ENCODE peak calls at places on chromosomes 13 and 19, in four cellular contexts. D is WTC11, U is breast epithelium, Y is endothelial cell. F is an unnamed sample.

GRCh38 chr19:31595521-31595920 is 246.3 kb upstream of the TSHZ3 start:
- DNase-seq in D (no peak), U (no peak), Y (no peak), F (no peak)

GRCh38 chr13:79393564-79394249 is 12.3 kb downstream of the RBM26 start:
- DNase-seq in D (no peak), U (no peak), Y (no peak), F (no peak)

GRCh38 chr13:113658836-113659235 is 838 bp upstream of the ATP4B start:
- DNase-seq in D (no peak), U (no peak), Y (no peak), F (no peak)

GRCh38 chr13:41311607-41312500 is 787 bp downstream of the NAA16 start:
- DNase-seq in D (peak; percentile 38), U (no peak), Y (peak; percentile 48), F (peak; percentile 35)

GRCh38 chr13:43301341-43301969 is 278.1 kb downstream of the DNAJC15 start:
- DNase-seq in D (no peak), U (no peak), Y (no peak), F (no peak)

GRCh38 chr13:103203750-103204330 is 137.6 kb upstream of the SLC10A2 start:
- DNase-seq in D (no peak), U (no peak), Y (no peak), F (no peak)

GRCh38 chr13:98173431-98173921 is 3.6 kb downstream of the RNF113B start:
- DNase-seq in D (no peak), U (no peak), Y (no peak), F (no peak)

GRCh38 chr19:1942078-1942933 is 1.3 kb downstream of the CSNK1G2 start:
- DNase-seq in D (peak; percentile 83), U (peak; percentile 76), Y (peak; percentile 86), F (peak; percentile 75)

GRCh38 chr19:8831832-8832131 is 322 bp downstream of the ZNF558 start:
- DNase-seq in D (no peak), U (no peak), Y (no peak), F (no peak)

GRCh38 chr19:5547881-5548280 is 19.9 kb downstream of the TINCR start:
- DNase-seq in D (peak; percentile 69), U (no peak), Y (peak; percentile 32), F (peak; percentile 47)
- TF ChIP-seq CTCF in D (peak; percentile 36), U (no peak), Y (peak; percentile 39), F (peak; percentile 35)

DNA sequence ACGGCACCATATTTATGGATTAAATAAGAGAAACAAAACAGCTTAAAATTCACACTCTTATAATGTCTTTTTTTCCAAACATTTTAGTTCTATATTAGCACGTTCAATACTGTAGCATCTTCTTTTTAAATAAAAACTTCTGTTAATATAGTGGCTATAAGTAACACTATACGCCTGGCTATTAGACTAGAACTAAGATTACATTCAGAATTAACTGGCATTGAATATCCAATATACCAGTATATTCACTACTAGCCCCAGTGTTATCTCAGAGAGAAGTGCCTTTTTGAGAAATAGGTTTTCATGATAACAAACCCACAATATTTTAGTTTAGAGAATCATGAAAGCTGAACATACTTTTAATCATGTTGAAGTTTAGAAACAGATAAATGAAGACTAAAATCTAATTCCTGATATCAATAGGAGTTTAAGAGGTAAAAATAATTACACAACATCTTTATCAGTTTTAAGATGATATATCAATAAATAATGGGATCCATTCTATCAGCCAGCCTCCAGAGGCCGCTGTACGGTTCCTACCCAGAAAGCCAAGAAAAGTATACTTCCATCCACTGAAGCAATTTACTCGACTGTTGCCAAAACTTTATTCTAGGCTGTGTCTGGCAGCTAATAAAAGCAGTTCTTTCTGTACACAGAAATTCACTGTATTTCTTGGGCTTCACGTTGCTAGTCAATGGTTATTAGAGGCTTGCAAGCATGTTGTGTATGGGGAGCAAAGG is 1113.4 kb upstream of the MIR17HG start:
- DNase-seq in D (no peak), U (no peak), Y (no peak), F (no peak)
- TF ChIP-seq CTCF in D (no peak), U (no peak), Y (no peak), F (no peak)

DNA sequence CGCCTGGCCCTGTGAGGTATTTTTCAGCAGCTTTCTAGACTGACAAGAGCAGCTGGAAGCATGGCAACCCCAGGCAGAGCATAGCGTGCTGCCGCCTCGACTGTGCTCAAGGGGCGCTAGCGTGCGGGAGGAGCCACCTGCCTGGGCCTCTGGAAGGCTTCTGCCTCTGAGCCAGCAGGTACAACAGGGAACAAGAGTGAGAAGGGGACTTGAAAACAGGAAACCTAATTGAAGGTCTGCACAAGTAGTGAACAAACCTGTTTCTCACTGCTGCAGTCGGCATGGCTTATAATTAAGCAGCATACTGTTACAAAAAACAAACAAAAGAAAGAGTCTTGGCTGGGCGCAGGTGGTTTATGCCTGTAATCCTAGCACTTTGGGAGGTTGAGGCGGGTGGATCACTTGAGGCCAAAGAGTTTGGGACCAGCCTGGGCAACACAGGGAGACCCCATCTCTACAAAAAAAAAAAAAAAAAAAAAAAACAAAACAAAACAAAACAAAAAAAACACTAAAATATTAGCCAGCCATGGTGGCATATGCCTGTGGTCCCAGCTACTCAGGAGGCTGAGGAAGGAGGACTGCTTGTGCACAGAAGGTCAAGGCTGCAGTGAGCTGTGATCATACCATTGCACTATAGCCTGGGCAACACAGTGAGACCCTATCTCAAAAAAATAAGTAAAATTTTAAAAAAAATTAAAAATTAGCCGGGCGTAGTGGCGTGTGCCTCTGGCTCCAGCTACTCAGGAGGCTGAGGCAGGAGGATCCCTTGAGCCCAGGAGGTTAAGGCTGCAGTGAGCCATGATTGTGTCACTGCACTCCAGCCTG is 12.6 kb upstream of the GARRE1 start:
- DNase-seq in D (peak; percentile 87), U (no peak), Y (peak; percentile 72), F (peak; percentile 92)
- TF ChIP-seq CTCF in D (peak; percentile 53), U (peak; percentile 34), Y (peak; percentile 15), F (peak; percentile 86)

GRCh38 chr13:101941095-101941777 is 460.6 kb downstream of the FGF14 start:
- DNase-seq in D (no peak), U (no peak), Y (no peak), F (no peak)
- TF ChIP-seq CTCF in D (no peak), U (no peak), Y (no peak), F (no peak)

F was measured in Calu3.